ENCODE peak calls at places on chromosome X, in five cellular contexts. One of them, this sample, is unnamed.

GRCh38 chrX:14865201-14865600 is 7.7 kb downstream of the FANCB start:
- DNase-seq in dermis microvascular lymphatic vessel endothelial cell: no peak
- DNase-seq in activated CD4-positive, alpha-beta T cell treated with anti-CD3 and anti-CD28 coated beads for 4 hours: no peak
- DNase-seq in HFF-Myc: no peak
- DNase-seq in NCI-H1694 treated with DMSO at 0.1 percent for 48 hours: no peak
- DNase-seq in this sample: no peak

GRCh38 chrX:131816551-131817136 is 206.5 kb upstream of the STK26 start:
- DNase-seq in dermis microvascular lymphatic vessel endothelial cell: peak; percentile 90
- DNase-seq in activated CD4-positive, alpha-beta T cell treated with anti-CD3 and anti-CD28 coated beads for 4 hours: peak; percentile 73
- DNase-seq in HFF-Myc: no peak
- DNase-seq in NCI-H1694 treated with DMSO at 0.1 percent for 48 hours: no peak
- DNase-seq in this sample: no peak

GRCh38 chrX:18888281-18888680 is 95.6 kb downstream of the PHKA2 start:
- DNase-seq in NCI-H1694 treated with DMSO at 0.1 percent for 48 hours: no peak
- DNase-seq in dermis microvascular lymphatic vessel endothelial cell: no peak
- DNase-seq in HFF-Myc: no peak
- DNase-seq in activated CD4-positive, alpha-beta T cell treated with anti-CD3 and anti-CD28 coated beads for 4 hours: no peak
- DNase-seq in this sample: no peak

GRCh38 chrX:138711399-138712347 is at the start of gene FGF13:
- DNase-seq in NCI-H1694 treated with DMSO at 0.1 percent for 48 hours: peak; percentile 2
- DNase-seq in activated CD4-positive, alpha-beta T cell treated with anti-CD3 and anti-CD28 coated beads for 4 hours: no peak
- DNase-seq in HFF-Myc: no peak
- DNase-seq in dermis microvascular lymphatic vessel endothelial cell: no peak
- DNase-seq in this sample: no peak

GRCh38 chrX:121103381-121103780 is 56.0 kb downstream of the GLUD2 start:
- DNase-seq in activated CD4-positive, alpha-beta T cell treated with anti-CD3 and anti-CD28 coated beads for 4 hours: no peak
- DNase-seq in HFF-Myc: no peak
- DNase-seq in dermis microvascular lymphatic vessel endothelial cell: no peak
- DNase-seq in NCI-H1694 treated with DMSO at 0.1 percent for 48 hours: peak; percentile 74
- DNase-seq in this sample: no peak

GRCh38 chrX:43676960-43677582 is 21.0 kb downstream of the MAOA start:
- DNase-seq in activated CD4-positive, alpha-beta T cell treated with anti-CD3 and anti-CD28 coated beads for 4 hours: no peak
- DNase-seq in NCI-H1694 treated with DMSO at 0.1 percent for 48 hours: no peak
- DNase-seq in dermis microvascular lymphatic vessel endothelial cell: no peak
- DNase-seq in HFF-Myc: no peak
- DNase-seq in this sample: no peak

GRCh38 chrX:63350551-63350950 is 581 bp downstream of the SPIN4 start:
- DNase-seq in dermis microvascular lymphatic vessel endothelial cell: no peak
- DNase-seq in HFF-Myc: peak; percentile 4
- DNase-seq in NCI-H1694 treated with DMSO at 0.1 percent for 48 hours: no peak
- DNase-seq in activated CD4-positive, alpha-beta T cell treated with anti-CD3 and anti-CD28 coated beads for 4 hours: peak; percentile 1
- DNase-seq in this sample: no peak

GRCh38 chrX:35625714-35626113 is 172.4 kb upstream of the MAGEB16 start:
- DNase-seq in activated CD4-positive, alpha-beta T cell treated with anti-CD3 and anti-CD28 coated beads for 4 hours: no peak
- DNase-seq in HFF-Myc: no peak
- DNase-seq in NCI-H1694 treated with DMSO at 0.1 percent for 48 hours: no peak
- DNase-seq in dermis microvascular lymphatic vessel endothelial cell: no peak
- DNase-seq in this sample: no peak

GRCh38 chrX:119676949-119677653 is 15.9 kb downstream of the SEPTIN6 start:
- DNase-seq in NCI-H1694 treated with DMSO at 0.1 percent for 48 hours: no peak
- DNase-seq in activated CD4-positive, alpha-beta T cell treated with anti-CD3 and anti-CD28 coated beads for 4 hours: no peak
- DNase-seq in dermis microvascular lymphatic vessel endothelial cell: no peak
- DNase-seq in HFF-Myc: no peak
- DNase-seq in this sample: no peak

This sample was measured in GM12891.